ENCODE peak calls at places on chromosomes 7 and 10, in ten cellular contexts. M is osteoblast; C is kidney epithelial cell; Q is left ventricle myocardium inferior; X is MM.1S; R is nephron progenitor cell; F is heart right ventricle; U is CD8-positive, alpha-beta T cell; E is HFF-Myc; A is AG09309. N is an unnamed sample.

GRCh38 chr7:4151926-4152549 is 530.1 kb upstream of the FOXK1 start:
- DNase-seq in F (no peak), X (no peak), Q (no peak), A (no peak), E (no peak), R (no peak), U (no peak), C (no peak), M (no peak), N (no peak)

GRCh38 chr7:92137531-92137930 is 3.3 kb upstream of the CYP51A1 start:
- DNase-seq in F (no peak), X (no peak), U (no peak), Q (no peak), E (no peak), M (no peak), A (no peak), C (no peak), R (peak), N (no peak)

GRCh38 chr7:30727061-30727945 is 24.6 kb upstream of the INMT start:
- DNase-seq in E (no peak), Q (no peak), C (no peak), X (no peak), U (peak), A (no peak), M (peak), F (no peak), R (no peak), N (no peak)

GRCh38 chr7:3267928-3268690 is 32.9 kb upstream of the SDK1 start:
- DNase-seq in M (peak), Q (no peak), A (no peak), X (no peak), C (peak), U (no peak), R (no peak), E (peak), F (no peak), N (no peak)

GRCh38 chr10:13717936-13718772 is 131.4 kb downstream of the PRPF18 start:
- DNase-seq in E (peak), X (peak), Q (peak), M (peak), A (peak), C (peak), R (no peak), U (peak), F (peak), N (no peak)

GRCh38 chr7:96084880-96085551 is 236.9 kb downstream of the SLC25A13 start:
- DNase-seq in U (no peak), X (no peak), M (no peak), Q (no peak), A (no peak), E (peak), C (peak), R (no peak), F (no peak), N (no peak)

GRCh38 chr7:50336909-50337703 is 32.6 kb downstream of the IKZF1 start:
- DNase-seq in X (no peak), U (no peak), A (no peak), Q (no peak), C (no peak), F (no peak), M (no peak), E (no peak), R (no peak), N (no peak)

GRCh38 chr7:55370001-55370400 is 4.9 kb downstream of the LANCL2 start:
- DNase-seq in A (no peak), U (no peak), Q (no peak), X (no peak), F (no peak), C (no peak), E (no peak), R (no peak), M (no peak), N (no peak)

GRCh38 chr7:86768967-86769760 is 125.5 kb downstream of the GRM3 start:
- DNase-seq in M (no peak), F (no peak), Q (no peak), C (no peak), U (no peak), R (no peak), E (no peak), X (peak), A (no peak), N (no peak)

GRCh38 chr10:62733654-62734293 is 70.7 kb upstream of the ADO start:
- DNase-seq in M (no peak), U (no peak), C (no peak), F (peak), X (no peak), E (no peak), Q (peak), R (no peak), A (no peak), N (no peak)

GRCh38 chr10:50316695-50317648 is 65.7 kb upstream of the ASAH2 start:
- DNase-seq in U (no peak), M (no peak), E (no peak), A (no peak), R (no peak), X (no peak), C (no peak), Q (no peak), F (no peak), N (no peak)

GRCh38 chr10:76869931-76870330 is 767.7 kb downstream of the KCNMA1 start:
- DNase-seq in M (no peak), E (peak), R (no peak), A (no peak), Q (no peak), X (no peak), F (peak), C (no peak), U (no peak), N (no peak)

GRCh38 chr7:128831178-128831993 is 1.2 kb downstream of the FLNC start:
- DNase-seq in F (peak), Q (peak), C (no peak), X (no peak), R (peak), A (no peak), M (peak), U (no peak), E (no peak), N (no peak)

GRCh38 chr7:232571-233455 is 40.4 kb downstream of the FAM20C start:
- DNase-seq in Q (no peak), X (no peak), C (no peak), R (no peak), M (peak), F (no peak), E (peak), A (peak), U (no peak), N (no peak)

GRCh38 chr7:106070567-106071254 is 41.4 kb downstream of the SYPL1 start:
- DNase-seq in Q (no peak), U (no peak), R (no peak), M (no peak), X (no peak), A (no peak), C (no peak), F (no peak), E (no peak), N (no peak)

GRCh38 chr7:50339990-50340500 is 35.5 kb downstream of the IKZF1 start:
- DNase-seq in A (no peak), X (no peak), M (no peak), F (no peak), R (no peak), U (no peak), C (no peak), Q (no peak), E (no peak), N (no peak)

GRCh38 chr7:7272294-7272693 is 90.0 kb downstream of the C1GALT1 start:
- DNase-seq in E (no peak), U (no peak), M (no peak), X (no peak), C (no peak), F (no peak), Q (no peak), R (no peak), A (peak), N (no peak)

GRCh38 chr7:128121731-128122576 is 90.7 kb upstream of the LRRC4 start:
- DNase-seq in E (no peak), C (peak), Q (peak), M (peak), X (no peak), U (no peak), A (no peak), F (peak), R (peak), N (no peak)

GRCh38 chr10:68668972-68669371 is 52.1 kb upstream of the CCAR1 start:
- DNase-seq in F (no peak), U (no peak), Q (no peak), R (no peak), M (no peak), E (no peak), A (no peak), C (no peak), X (no peak), N (no peak)

GRCh38 chr7:148567524-148567923 is 23.0 kb upstream of the C7orf33 start:
- DNase-seq in R (no peak), U (no peak), F (no peak), A (no peak), Q (no peak), E (no peak), X (no peak), C (no peak), M (no peak), N (no peak)

GRCh38 chr10:71729023-71729649 is 9.6 kb upstream of the C10orf105 start:
- DNase-seq in X (no peak), E (no peak), U (no peak), M (no peak), Q (peak), C (no peak), R (peak), F (peak), A (no peak), N (no peak)

GRCh38 chr7:115005942-115006341 is 84.0 kb downstream of the MDFIC start:
- DNase-seq in A (no peak), U (no peak), E (no peak), R (peak), Q (no peak), M (no peak), X (no peak), C (no peak), F (no peak), N (no peak)

DNA sequence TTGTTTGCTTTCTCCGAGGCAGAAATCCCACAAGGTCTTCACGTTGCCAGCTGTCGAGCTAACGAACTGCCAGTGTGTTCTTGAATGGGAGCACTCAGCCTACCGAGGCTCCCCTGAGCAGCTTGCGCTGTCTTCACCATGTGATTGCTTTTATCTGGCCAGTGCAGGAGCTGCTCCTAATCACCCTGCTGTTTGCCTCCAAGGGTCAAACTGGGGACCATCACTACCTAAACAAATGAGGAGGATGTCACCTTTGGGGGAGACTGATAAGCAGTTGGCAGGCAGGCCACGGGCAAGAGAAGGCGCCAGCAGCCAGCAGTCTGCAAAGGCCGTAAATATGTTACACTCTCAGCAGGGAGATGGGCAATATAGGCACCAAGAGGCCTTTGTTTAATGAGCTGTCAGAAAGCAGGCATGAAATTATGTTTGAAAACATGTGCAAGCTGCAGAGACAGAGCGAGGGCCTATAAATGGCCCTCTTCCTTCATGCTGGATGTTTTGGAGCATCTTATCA is 267.1 kb upstream of the NPVF start:
- DNase-seq in U (no peak), A (no peak), R (peak), F (peak), X (no peak), M (no peak), C (no peak), Q (peak), E (no peak), N (no peak)
- TF ChIP-seq CTCF in U (no peak), A (no peak), R (no peak), F (no peak), X (no peak), M (no peak), C (no peak), Q (no peak), E (no peak), N (no peak)

GRCh38 chr7:159141159-159141558 is 3.5 kb downstream of the VIPR2 start:
- DNase-seq in C (no peak), X (no peak), E (no peak), R (no peak), U (no peak), M (no peak), F (no peak), Q (no peak), A (no peak), N (no peak)

GRCh38 chr7:159140170-159140910 is 4.3 kb downstream of the VIPR2 start:
- DNase-seq in X (no peak), Q (no peak), F (no peak), M (no peak), A (no peak), U (no peak), R (no peak), C (no peak), E (no peak), N (no peak)

GRCh38 chr7:159142730-159143129 is 1.9 kb downstream of the VIPR2 start:
- DNase-seq in E (no peak), X (no peak), A (no peak), Q (no peak), R (no peak), C (no peak), U (no peak), F (no peak), M (no peak), N (no peak)

GRCh38 chr7:159142204-159142603 is 2.5 kb downstream of the VIPR2 start:
- DNase-seq in U (no peak), E (no peak), A (no peak), Q (no peak), X (no peak), F (no peak), M (no peak), C (no peak), R (no peak), N (no peak)

DNA sequence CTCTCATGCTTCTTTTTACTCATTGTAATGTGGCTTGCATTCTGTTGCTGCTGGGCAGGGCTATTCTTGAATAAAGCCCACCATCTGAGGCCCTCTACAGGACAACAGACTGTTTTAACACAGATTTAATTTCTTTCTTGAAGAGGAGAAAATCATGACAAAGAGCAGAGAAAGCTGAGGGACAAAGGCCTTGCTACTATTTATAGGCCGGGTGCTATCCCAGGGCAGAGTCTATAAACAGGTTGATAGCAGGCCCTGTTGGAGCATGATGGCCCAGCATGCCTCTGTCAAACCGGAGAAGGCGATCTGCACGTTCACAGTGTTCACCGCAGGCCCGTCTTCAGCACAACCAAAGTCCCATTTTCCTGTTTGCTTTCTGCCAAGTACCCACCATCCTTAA is 3.0 kb downstream of the VIPR2 start:
- DNase-seq in U (no peak), Q (peak), F (peak), A (no peak), C (no peak), R (no peak), X (no peak), E (no peak), M (no peak), N (no peak)
- TF ChIP-seq CTCF in U (no peak), Q (peak), F (peak), A (no peak), C (no peak), R (no peak), X (no peak), E (no peak), M (no peak), N (no peak)

GRCh38 chr7:124179641-124180040 is 146.8 kb upstream of the TMEM229A start:
- DNase-seq in U (no peak), R (no peak), C (no peak), M (no peak), X (no peak), E (no peak), A (no peak), F (no peak), Q (no peak), N (no peak)
- TF ChIP-seq CTCF in U (no peak), R (no peak), C (no peak), M (no peak), X (no peak), E (no peak), A (no peak), F (no peak), Q (peak), N (no peak)

DNA sequence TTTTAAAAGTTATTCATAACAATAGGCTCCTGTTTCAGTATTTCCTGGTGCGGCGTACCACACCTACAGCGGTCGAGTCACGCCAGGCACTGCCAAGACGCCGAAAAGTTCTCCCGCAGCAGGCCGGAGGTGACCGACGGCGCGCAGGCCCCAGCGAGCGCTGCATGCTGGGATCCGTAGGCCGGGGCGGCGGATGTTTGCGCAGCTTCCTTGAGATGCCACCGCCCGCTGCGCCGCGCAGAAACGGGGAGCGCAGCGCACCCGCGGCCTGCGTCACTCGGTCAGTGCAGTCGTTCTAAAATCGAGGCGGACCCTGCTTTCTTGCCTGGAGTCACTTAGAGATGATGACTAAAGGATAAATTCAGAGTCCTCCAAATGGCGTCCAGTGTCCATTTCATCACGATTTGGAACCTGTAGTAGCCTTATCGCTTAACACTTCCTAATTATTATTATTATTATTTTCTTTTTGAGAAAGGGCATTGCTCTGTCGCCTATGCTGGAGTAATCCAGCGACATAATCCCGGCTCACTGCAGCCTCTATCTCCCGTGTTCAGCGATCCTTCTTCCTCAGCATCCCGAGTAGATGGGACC is 1.3 kb upstream of the KIF11 start:
- DNase-seq in M (peak), E (peak), F (peak), C (peak), R (peak), U (peak), Q (peak), X (peak), A (peak), N (peak)
- TF ChIP-seq CTCF in M (no peak), E (no peak), F (no peak), C (no peak), R (no peak), U (no peak), Q (no peak), X (no peak), A (no peak), N (no peak)

GRCh38 chr10:44370731-44371248 is 14.1 kb downstream of the CXCL12 start:
- DNase-seq in X (no peak), F (no peak), C (no peak), M (no peak), U (no peak), R (no peak), E (no peak), A (no peak), Q (no peak), N (no peak)
- TF ChIP-seq CTCF in X (no peak), F (no peak), C (no peak), M (no peak), U (no peak), R (no peak), E (no peak), A (no peak), Q (peak), N (no peak)

DNA sequence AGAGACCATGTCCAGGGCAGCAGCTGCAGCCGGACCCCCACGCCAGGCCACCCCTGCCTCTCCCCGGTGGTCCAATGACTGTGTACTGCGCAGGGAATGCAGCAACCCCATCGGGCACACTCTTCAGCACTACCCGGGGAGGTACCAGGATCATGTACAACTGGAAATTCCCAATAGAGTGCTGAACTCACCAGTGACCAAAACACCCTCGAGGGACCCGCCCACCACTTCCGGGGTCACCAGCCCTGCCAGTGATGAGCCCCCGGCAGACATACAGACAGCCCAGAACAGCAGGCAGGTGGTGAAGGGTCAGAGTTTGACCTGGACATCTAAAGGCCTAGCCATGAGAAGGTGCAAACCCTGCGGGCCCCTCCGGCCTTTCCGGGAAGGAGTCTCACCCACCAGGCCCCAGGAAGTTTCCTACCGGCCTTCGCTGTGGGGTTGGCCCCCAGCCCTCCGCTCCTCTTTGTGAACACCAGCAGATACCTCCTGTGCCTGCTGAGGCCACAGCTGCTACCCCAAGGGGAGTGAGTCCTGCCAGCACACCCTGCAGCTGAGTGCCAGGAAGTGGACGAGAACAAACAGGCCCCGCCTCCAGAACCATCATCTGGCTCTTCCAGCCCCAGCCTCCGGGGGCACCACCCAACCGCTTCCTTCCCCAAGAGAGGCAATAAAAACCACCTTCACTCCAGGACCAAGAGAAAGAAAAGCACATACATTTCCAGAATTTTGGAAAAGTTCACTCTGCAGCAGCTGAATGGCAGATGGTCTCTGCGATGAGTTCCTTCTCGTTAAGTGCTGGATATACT is 5.0 kb upstream of the ANKRD61 start:
- DNase-seq in M (peak), Q (peak), X (peak), U (peak), E (peak), R (peak), C (no peak), A (no peak), F (peak), N (no peak)
- TF ChIP-seq CTCF in M (peak), Q (peak), X (peak), U (no peak), E (peak), R (no peak), C (peak), A (peak), F (peak), N (no peak)

DNA sequence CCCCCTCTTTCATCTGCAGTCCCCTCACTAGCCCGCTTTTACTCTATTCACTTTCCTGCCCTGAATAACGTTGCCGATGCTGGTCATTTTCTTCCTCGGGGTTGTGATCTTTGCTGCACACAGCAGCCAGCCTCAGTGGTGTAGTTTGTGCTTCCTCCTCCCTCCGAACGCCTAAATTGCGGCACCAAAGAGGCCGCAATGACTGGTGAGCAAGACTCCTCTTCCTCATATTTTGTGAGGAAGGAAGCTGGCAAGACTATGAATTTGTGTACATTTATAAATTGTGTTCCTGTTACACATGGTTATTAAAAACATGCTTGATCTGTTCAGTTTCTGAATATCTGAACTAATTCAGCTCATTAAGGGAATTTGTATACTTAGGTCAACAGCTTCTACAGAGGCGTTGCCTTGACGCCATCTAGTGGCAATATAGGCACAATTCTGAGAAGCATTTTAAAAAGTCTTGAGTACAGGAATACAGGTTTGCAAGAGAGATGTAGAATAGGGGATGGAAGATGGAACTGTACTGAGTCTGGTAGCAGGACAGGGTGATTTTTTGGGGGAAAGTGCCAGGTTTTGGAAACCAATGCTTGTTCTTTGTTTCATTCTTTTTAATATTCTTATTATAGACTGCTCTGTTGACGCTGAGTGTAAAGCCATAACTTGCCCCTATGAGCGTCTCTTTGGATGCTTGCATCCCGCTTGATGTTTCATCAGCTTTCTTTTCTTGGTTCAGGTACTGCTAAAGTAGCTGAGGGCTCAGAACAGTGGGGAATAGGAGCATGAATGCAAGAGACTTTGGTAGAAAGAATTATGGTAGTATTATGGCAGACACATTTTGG is 4.1 kb upstream of the TAS2R5 start:
- DNase-seq in C (no peak), E (peak), R (peak), Q (no peak), F (no peak), A (peak), X (peak), U (no peak), M (peak), N (no peak)
- TF ChIP-seq CTCF in C (peak), E (peak), R (peak), Q (peak), F (peak), A (peak), X (peak), U (peak), M (peak), N (no peak)

GRCh38 chr7:27560706-27561235 is 101.9 kb downstream of the HIBADH start:
- DNase-seq in E (peak), Q (no peak), R (no peak), C (peak), A (peak), X (no peak), U (no peak), F (no peak), M (no peak), N (no peak)
- TF ChIP-seq CTCF in E (no peak), Q (no peak), R (no peak), C (no peak), A (peak), X (no peak), U (no peak), F (no peak), M (peak), N (no peak)

N was measured in omental fat pad.